ENCODE peak calls at places on chromosomes 6 and 20, in seven cellular contexts. H, J, G, W, N, F and S are unnamed samples.

GRCh38 chr6:30542404-30542725 is 13.9 kb downstream of the GNL1 start:
- DNase-seq in H (no peak), J (no peak), G (no peak), W (no peak), N (no peak), F (no peak), S (no peak)

GRCh38 chr6:162385980-162386379 is 341.6 kb downstream of the PRKN start:
- DNase-seq in H (no peak), J (no peak), G (no peak), W (peak), N (no peak), F (no peak), S (no peak)

GRCh38 chr6:84575264-84575663 is 189.1 kb downstream of the TBX18 start:
- DNase-seq in H (no peak), J (no peak), G (peak), W (peak), N (no peak), F (no peak), S (peak)

GRCh38 chr20:38255389-38255788 is 5.1 kb downstream of the KIAA1755 start:
- DNase-seq in H (no peak), J (no peak), G (no peak), W (no peak), N (no peak), F (no peak), S (no peak)

GRCh38 chr6:36605560-36606391 is 11.6 kb downstream of the SRSF3 start:
- DNase-seq in H (no peak), J (no peak), G (no peak), W (no peak), N (no peak), F (no peak), S (no peak)

GRCh38 chr6:37784585-37784967 is 35.0 kb upstream of the ZFAND3 start:
- DNase-seq in H (no peak), J (no peak), G (no peak), W (no peak), N (peak), F (peak), S (no peak)

GRCh38 chr6:125511809-125512341 is 210.1 kb upstream of the HDDC2 start:
- DNase-seq in H (no peak), J (no peak), G (no peak), W (no peak), N (no peak), F (peak), S (peak)

GRCh38 chr6:159982726-159983506 is 14.0 kb downstream of the IGF2R start:
- DNase-seq in H (no peak), J (no peak), G (no peak), W (peak), N (no peak), F (no peak), S (no peak)

GRCh38 chr6:118324081-118324480 is 224.0 kb upstream of the PLN start:
- DNase-seq in H (no peak), J (no peak), G (peak), W (no peak), N (no peak), F (no peak), S (no peak)

GRCh38 chr6:106659859-106660258 is 30.5 kb downstream of the QRSL1 start:
- DNase-seq in H (no peak), J (no peak), G (no peak), W (no peak), N (no peak), F (no peak), S (no peak)

GRCh38 chr20:11766961-11767360 is 150.7 kb upstream of the BTBD3 start:
- DNase-seq in H (no peak), J (no peak), G (no peak), W (no peak), N (no peak), F (peak), S (no peak)

GRCh38 chr6:31651602-31652191 is 764 bp downstream of the BAG6 start:
- DNase-seq in H (peak), J (no peak), G (peak), W (peak), N (no peak), F (peak), S (peak)

GRCh38 chr6:105993769-105994521 is 92.2 kb upstream of the PRDM1 start:
- DNase-seq in H (no peak), J (no peak), G (no peak), W (peak), N (no peak), F (no peak), S (peak)

GRCh38 chr20:44863661-44864060 is 21.8 kb upstream of the YWHAB start:
- DNase-seq in H (no peak), J (no peak), G (no peak), W (no peak), N (no peak), F (no peak), S (no peak)

GRCh38 chr6:10837009-10837691 is 1.2 kb downstream of the MAK start:
- DNase-seq in H (no peak), J (peak), G (peak), W (peak), N (no peak), F (peak), S (peak)

GRCh38 chr6:69289689-69290088 is 507.1 kb downstream of the LMBRD1 start:
- DNase-seq in H (no peak), J (no peak), G (no peak), W (no peak), N (no peak), F (no peak), S (no peak)

GRCh38 chr6:89566930-89567634 is 71.5 kb downstream of the LYRM2 start:
- DNase-seq in H (no peak), J (peak), G (no peak), W (no peak), N (no peak), F (no peak), S (no peak)

GRCh38 chr6:88361298-88361697 is 195.2 kb upstream of the CNR1 start:
- DNase-seq in H (no peak), J (no peak), G (no peak), W (no peak), N (no peak), F (no peak), S (no peak)

GRCh38 chr20:40651121-40651520 is 37.9 kb downstream of the MAFB start:
- DNase-seq in H (no peak), J (no peak), G (peak), W (peak), N (no peak), F (no peak), S (no peak)

GRCh38 chr20:39897058-39897457 is 792.0 kb downstream of the MAFB start:
- DNase-seq in H (no peak), J (no peak), G (no peak), W (peak), N (no peak), F (no peak), S (no peak)

GRCh38 chr20:31594002-31594557 is 11.0 kb upstream of the ID1 start:
- DNase-seq in H (no peak), J (no peak), G (no peak), W (no peak), N (no peak), F (no peak), S (no peak)

GRCh38 chr6:108689279-108690161 is 128.8 kb downstream of the FOXO3 start:
- DNase-seq in H (no peak), J (peak), G (peak), W (peak), N (no peak), F (no peak), S (no peak)

GRCh38 chr6:64520050-64520449 is 884.4 kb downstream of the PHF3 start:
- DNase-seq in H (no peak), J (no peak), G (peak), W (peak), N (no peak), F (no peak), S (peak)

GRCh38 chr20:35663813-35664543 is 722 bp downstream of the CPNE1 start:
- DNase-seq in H (no peak), J (peak), G (peak), W (peak), N (no peak), F (no peak), S (peak)

GRCh38 chr20:23446505-23446904 is 6.2 kb downstream of the CST11 start:
- DNase-seq in H (no peak), J (peak), G (no peak), W (peak), N (peak), F (peak), S (peak)

GRCh38 chr6:24743265-24743943 is 24.4 kb upstream of the C6orf62 start:
- DNase-seq in H (no peak), J (no peak), G (peak), W (peak), N (no peak), F (no peak), S (peak)

GRCh38 chr6:75932067-75932466 is 140.4 kb downstream of the IMPG1 start:
- DNase-seq in H (no peak), J (peak), G (peak), W (peak), N (no peak), F (peak), S (peak)

GRCh38 chr6:7720346-7720745 is 5.6 kb upstream of the BMP6 start:
- DNase-seq in H (no peak), J (no peak), G (no peak), W (no peak), N (no peak), F (no peak), S (no peak)